ENCODE peak calls at places on chromosomes 11 and 22, in nine cellular contexts. O, E, T, S, V, J, P, C and R are unnamed samples.

GRCh38 chr11:119153049-119153818 is 4.4 kb downstream of the ABCG4 start:
- DNase-seq in O (peak; percentile 74), E (no peak), T (no peak), S (no peak), V (no peak), J (no peak), P (no peak), C (peak; percentile 61), R (no peak)

GRCh38 chr22:46073683-46074504 is 76.4 kb upstream of the PPARA start:
- DNase-seq in O (no peak), E (peak; percentile 59), T (peak; percentile 67), S (no peak), V (peak; percentile 59), J (no peak), P (no peak), C (no peak), R (no peak)

GRCh38 chr22:23911318-23911980 is 17.3 kb downstream of the MIF start:
- DNase-seq in O (peak; percentile 24), E (no peak), T (no peak), S (no peak), V (no peak), J (no peak), P (no peak), C (no peak), R (no peak)

GRCh38 chr22:20053407-20054033 is 26.5 kb upstream of the DGCR8 start:
- DNase-seq in O (no peak), E (no peak), T (no peak), S (no peak), V (no peak), J (no peak), P (no peak), C (no peak), R (no peak)

GRCh38 chr11:10518891-10519290 is 22.1 kb downstream of the RNF141 start:
- DNase-seq in O (no peak), E (no peak), T (no peak), S (no peak), V (no peak), J (no peak), P (no peak), C (no peak), R (no peak)

GRCh38 chr11:93059074-93059957 is 89.9 kb downstream of the MTNR1B start:
- DNase-seq in O (no peak), E (peak; percentile 80), T (peak; percentile 67), S (no peak), V (no peak), J (no peak), P (no peak), C (no peak), R (no peak)

GRCh38 chr11:73971175-73971719 is 11.4 kb downstream of the UCP2 start:
- DNase-seq in O (no peak), E (no peak), T (no peak), S (no peak), V (peak; percentile 33), J (no peak), P (no peak), C (no peak), R (no peak)

GRCh38 chr22:25736378-25737011 is 5.5 kb upstream of the MYO18B start:
- DNase-seq in O (no peak), E (no peak), T (no peak), S (no peak), V (no peak), J (no peak), P (peak; percentile 70), C (no peak), R (no peak)

GRCh38 chr22:23670378-23671295 is 20.2 kb upstream of the RGL4 start:
- DNase-seq in O (no peak), E (no peak), T (no peak), S (no peak), V (no peak), J (no peak), P (no peak), C (no peak), R (no peak)

GRCh38 chr22:39946571-39947407 is 13.4 kb upstream of the TMA7B start:
- DNase-seq in O (peak; percentile 78), E (no peak), T (no peak), S (no peak), V (no peak), J (no peak), P (no peak), C (no peak), R (no peak)

GRCh38 chr11:131886201-131886600 is 515.8 kb downstream of the NTM start:
- DNase-seq in O (no peak), E (no peak), T (no peak), S (no peak), V (no peak), J (no peak), P (no peak), C (no peak), R (no peak)